ENCODE peak calls at places on chromosomes 7 and 10, in four cellular contexts. E, D, P and X are unnamed samples.

GRCh38 chr10:18290651-18291313 is 150.6 kb downstream of the CACNB2 start:
- DNase-seq in E (no peak), D (no peak), P (no peak), X (no peak)

GRCh38 chr10:116364808-116365207 is 40.6 kb downstream of the CCDC172 start:
- DNase-seq in E (no peak), D (no peak), P (no peak), X (no peak)

GRCh38 chr10:33485276-33485675 is 150.8 kb upstream of the NRP1 start:
- DNase-seq in E (no peak), D (no peak), P (no peak), X (no peak)

GRCh38 chr7:6092953-6093354 is 61.8 kb downstream of the ANKRD61 start:
- DNase-seq in E (no peak), D (no peak), P (no peak), X (no peak)

GRCh38 chr7:67916571-67916970 is 919.9 kb downstream of the TYW1 start:
- DNase-seq in E (no peak), D (no peak), P (no peak), X (no peak)

GRCh38 chr10:120982507-120982906 is 131.3 kb downstream of the WDR11 start:
- DNase-seq in E (no peak), D (no peak), P (no peak), X (no peak)

GRCh38 chr10:84511106-84511505 is 182.7 kb downstream of the CCSER2 start:
- DNase-seq in E (no peak), D (no peak), P (no peak), X (no peak)

GRCh38 chr7:80779456-80779855 is 139.4 kb downstream of the SEMA3C start:
- DNase-seq in E (no peak), D (peak), P (no peak), X (no peak)

GRCh38 chr7:134126937-134127848 is at the start of gene LRGUK:
- DNase-seq in E (peak), D (peak), P (peak), X (peak)

GRCh38 chr10:94292448-94293118 is 70.2 kb downstream of the NOC3L start:
- DNase-seq in E (no peak), D (no peak), P (peak), X (no peak)

GRCh38 chr7:14691597-14692203 is 210.9 kb downstream of the DGKB start:
- DNase-seq in E (no peak), D (peak), P (peak), X (no peak)

GRCh38 chr10:62231371-62231770 is 37.3 kb downstream of the RTKN2 start:
- DNase-seq in E (no peak), D (peak), P (no peak), X (no peak)

GRCh38 chr10:71999360-72000072 is 35.3 kb downstream of the CHST3 start:
- DNase-seq in E (no peak), D (no peak), P (peak), X (no peak)

GRCh38 chr7:74025146-74025545 is 2.8 kb upstream of the ELN start:
- DNase-seq in E (no peak), D (no peak), P (no peak), X (no peak)

GRCh38 chr7:293681-294439 is 3.9 kb downstream of the FOXL3 start:
- DNase-seq in E (peak), D (no peak), P (no peak), X (no peak)

GRCh38 chr7:24980695-24981543 is 941 bp upstream of the OSBPL3 start:
- DNase-seq in E (no peak), D (peak), P (no peak), X (no peak)

GRCh38 chr10:11511325-11511724 is 100.1 kb downstream of the USP6NL start:
- DNase-seq in E (no peak), D (no peak), P (no peak), X (no peak)

GRCh38 chr7:73509463-73509862 is 12.6 kb downstream of the BAZ1B start:
- DNase-seq in E (no peak), D (no peak), P (no peak), X (no peak)

GRCh38 chr10:31549936-31550335 is 230.9 kb downstream of the ZEB1 start:
- DNase-seq in E (no peak), D (no peak), P (no peak), X (no peak)

GRCh38 chr7:42269161-42269560 is 32.2 kb upstream of the GLI3 start:
- DNase-seq in E (no peak), D (no peak), P (no peak), X (no peak)

GRCh38 chr10:18681971-18682403 is 22.8 kb downstream of the ARL5B start:
- DNase-seq in E (no peak), D (peak), P (no peak), X (no peak)

GRCh38 chr10:85851300-85851699 is 515.3 kb downstream of the GRID1 start:
- DNase-seq in E (no peak), D (peak), P (no peak), X (no peak)

GRCh38 chr10:131973160-131973951 is 8.4 kb downstream of the BNIP3 start:
- DNase-seq in E (no peak), D (no peak), P (peak), X (no peak)

GRCh38 chr10:131676971-131677421 is 223.8 kb upstream of the PPP2R2D start:
- DNase-seq in E (no peak), D (no peak), P (no peak), X (peak)

GRCh38 chr10:88687853-88688467 is 18.1 kb upstream of the LIPK start:
- DNase-seq in E (no peak), D (peak), P (no peak), X (no peak)

GRCh38 chr10:88689366-88689765 is 16.7 kb upstream of the LIPK start:
- DNase-seq in E (no peak), D (no peak), P (no peak), X (no peak)

DNA sequence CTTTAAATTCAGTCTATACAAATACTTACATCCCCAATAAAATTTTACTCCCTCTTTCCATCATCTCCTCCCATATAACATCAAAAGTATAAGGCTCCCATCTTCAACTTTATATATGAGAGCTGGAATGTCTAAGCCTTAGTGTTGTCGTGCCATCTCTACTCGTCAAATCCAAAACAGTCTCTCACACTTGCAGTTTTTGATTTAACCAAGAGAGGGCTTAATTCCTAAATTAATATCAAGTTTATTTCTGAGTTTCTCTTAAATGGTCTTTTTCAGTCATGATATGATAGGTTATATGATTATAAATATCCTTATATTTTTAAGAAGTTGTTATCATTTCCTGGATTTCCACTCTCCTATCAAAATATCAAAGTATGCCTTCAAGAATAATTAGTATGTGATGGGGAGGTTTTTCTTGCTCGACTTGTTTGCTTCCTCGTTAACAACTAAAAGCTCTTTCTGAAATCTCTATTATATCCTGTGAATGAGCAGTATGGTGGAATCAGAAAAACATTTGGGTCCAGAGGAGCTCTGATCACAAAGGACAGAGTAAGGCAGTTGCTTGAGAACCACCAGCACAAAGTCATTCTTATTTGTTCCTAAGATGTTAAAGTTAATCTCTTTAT is 12.5 kb upstream of the LIPK start:
- DNase-seq in E (no peak), D (no peak), P (no peak), X (no peak)
- TF ChIP-seq CTCF in E (peak), D (peak), P (no peak), X (peak)

GRCh38 chr7:29564455-29565185 is 985 bp downstream of the PRR15 start:
- DNase-seq in E (no peak), D (peak), P (no peak), X (no peak)
- TF ChIP-seq CTCF in E (no peak), D (peak), P (no peak), X (no peak)

DNA sequence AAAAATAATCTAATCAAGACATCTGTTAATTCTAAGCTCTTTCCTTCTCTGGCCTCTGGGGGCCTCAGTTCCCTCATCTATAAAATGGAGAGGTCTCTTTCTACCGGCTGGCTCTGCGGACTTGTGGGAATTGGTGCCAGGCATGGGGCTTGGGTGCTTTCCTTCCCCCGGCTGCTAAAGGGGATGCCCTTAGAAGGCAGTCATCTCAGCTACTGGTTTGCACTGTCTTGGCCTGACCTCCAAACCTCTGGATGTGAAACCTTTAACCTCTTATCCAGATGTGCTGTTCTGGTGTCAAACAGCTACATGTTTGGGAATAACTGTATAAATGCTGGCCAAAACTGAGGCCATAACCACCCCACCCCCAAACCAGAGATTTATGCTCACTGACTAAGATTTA is 320.0 kb downstream of the RPS24 start:
- DNase-seq in E (no peak), D (no peak), P (no peak), X (no peak)
- TF ChIP-seq CTCF in E (no peak), D (no peak), P (no peak), X (no peak)

DNA sequence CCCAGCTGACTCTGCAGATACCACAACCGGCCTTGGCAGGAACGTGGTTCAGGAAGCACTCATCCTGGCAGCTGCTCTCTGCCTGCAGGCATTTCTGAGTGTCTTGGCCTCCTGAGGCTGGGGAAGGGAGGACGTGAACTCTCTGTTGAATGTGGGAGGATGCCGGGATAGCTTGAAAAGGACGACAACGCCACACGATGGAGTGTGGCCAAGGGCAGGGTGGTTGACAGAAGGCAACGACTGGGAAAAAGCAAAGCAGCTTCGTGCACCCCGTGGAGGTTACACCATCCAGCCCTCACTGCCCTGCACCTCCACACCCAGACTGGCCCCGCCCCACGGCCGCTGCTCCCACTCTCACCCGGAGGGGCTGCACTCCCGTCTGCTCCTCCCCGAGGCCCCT is 466.1 kb upstream of the FOXK1 start:
- DNase-seq in E (no peak), D (peak), P (no peak), X (peak)
- TF ChIP-seq CTCF in E (no peak), D (no peak), P (no peak), X (no peak)

DNA sequence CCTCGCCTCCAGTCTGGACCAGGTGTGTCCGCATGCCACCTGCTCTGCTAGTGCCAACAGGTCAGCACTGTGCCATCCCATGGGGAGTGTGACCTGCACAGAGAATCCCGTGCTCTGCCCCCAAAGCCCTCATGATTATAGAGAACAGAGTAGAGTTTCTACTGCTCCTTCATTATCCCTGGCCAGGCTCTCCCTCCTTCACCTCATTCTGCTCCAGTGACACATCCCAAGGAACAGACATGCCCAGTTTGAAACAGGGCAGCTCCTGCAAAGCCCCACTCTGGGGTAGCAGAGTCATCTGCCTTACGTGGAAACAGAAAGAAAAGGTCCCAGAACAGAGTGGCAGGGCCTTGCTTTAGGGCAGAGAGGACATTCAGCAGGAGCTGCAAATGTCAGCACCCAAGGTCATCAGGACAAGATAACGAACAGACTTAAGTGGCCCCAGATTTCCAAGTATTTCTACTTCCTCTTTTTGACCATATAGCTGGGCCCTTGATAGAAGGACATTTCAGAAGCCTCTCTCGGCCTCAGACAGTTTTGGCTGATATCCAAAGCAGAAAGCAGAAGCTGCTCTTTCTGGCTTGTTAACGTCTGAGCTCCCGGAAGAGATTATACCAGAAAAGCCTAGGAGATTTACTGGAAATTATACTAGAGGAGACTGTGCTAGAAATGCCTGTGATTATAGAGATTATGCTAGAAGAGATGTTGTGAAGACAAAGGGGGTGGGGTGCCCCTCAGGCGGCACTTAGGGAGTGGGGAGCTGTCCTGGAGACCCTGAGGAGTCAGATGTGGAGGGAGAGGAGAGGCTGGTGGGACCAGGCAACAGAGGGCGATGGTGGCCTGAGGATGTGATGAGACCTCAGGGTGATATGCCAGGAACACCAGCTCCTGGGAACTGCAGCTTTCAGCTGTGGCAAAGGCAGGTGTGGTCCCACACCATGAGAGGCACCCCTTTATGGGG is 12.6 kb downstream of the TMEM176B start:
- DNase-seq in E (peak), D (no peak), P (no peak), X (no peak)
- TF ChIP-seq CTCF in E (no peak), D (no peak), P (no peak), X (no peak)

GRCh38 chr7:90708841-90709317 is 112.8 kb downstream of the CDK14 start:
- DNase-seq in E (no peak), D (no peak), P (no peak), X (no peak)
- TF ChIP-seq CTCF in E (peak), D (peak), P (no peak), X (peak)

DNA sequence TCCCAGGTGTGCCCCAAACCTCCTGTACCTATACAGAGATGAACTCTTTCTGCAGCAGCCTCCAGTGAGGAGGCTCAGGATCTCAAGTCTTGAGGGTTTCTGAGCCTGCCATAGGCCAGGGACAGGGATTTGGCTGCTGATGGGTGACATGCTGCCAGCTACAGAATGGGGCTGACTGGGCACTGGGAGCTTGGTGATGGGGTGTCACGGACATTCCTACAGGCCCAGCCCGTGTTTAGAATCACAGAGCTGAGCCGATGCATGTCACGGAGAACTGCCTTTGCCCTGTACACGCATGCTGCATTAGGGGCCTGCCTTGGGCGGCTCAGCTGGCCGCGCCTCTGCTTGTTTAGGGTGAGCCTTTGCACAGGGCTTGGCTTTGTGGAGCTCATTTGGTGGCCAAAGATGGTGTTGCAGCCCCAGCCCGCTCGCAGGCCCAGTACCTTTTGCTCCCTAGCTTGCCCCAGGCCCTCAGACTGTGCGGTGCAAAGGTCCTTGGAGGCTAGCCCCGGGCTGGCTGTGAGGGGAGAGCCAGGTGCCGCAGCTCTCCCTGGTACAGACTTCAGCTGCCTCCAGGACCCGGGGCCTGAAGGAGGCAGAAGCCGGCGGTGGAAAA is 108.4 kb upstream of the BTBD16 start:
- DNase-seq in E (no peak), D (no peak), P (no peak), X (no peak)
- TF ChIP-seq CTCF in E (no peak), D (no peak), P (no peak), X (peak)